ENCODE peak calls at places on chromosome 14, in seven cellular contexts. J, L, G, F, X, T and P are unnamed samples.

GRCh38 chr14:55536208-55536708 is 43.7 kb upstream of the KTN1 start:
- DNase-seq in J (no peak), L (no peak), G (no peak), F (no peak), X (no peak), T (peak), P (no peak)

GRCh38 chr14:101962503-101962874 is 1.9 kb upstream of the DYNC1H1 start:
- DNase-seq in J (peak), L (peak), G (peak), F (no peak), X (peak), T (no peak), P (no peak)

GRCh38 chr14:86672071-86672470 is 1142.1 kb downstream of the FLRT2 start:
- DNase-seq in J (no peak), L (no peak), G (no peak), F (no peak), X (no peak), T (no peak), P (no peak)

GRCh38 chr14:61950340-61950739 is 188.1 kb downstream of the SNAPC1 start:
- DNase-seq in J (peak), L (no peak), G (no peak), F (no peak), X (no peak), T (no peak), P (no peak)

GRCh38 chr14:100369019-100369418 is 45.9 kb downstream of the SLC25A47 start:
- DNase-seq in J (no peak), L (no peak), G (no peak), F (no peak), X (no peak), T (no peak), P (no peak)

GRCh38 chr14:67031920-67032774 is 157.1 kb upstream of the GARIN2 start:
- DNase-seq in J (no peak), L (no peak), G (no peak), F (no peak), X (no peak), T (no peak), P (no peak)

GRCh38 chr14:38090506-38090905 is 117.2 kb upstream of the SSTR1 start:
- DNase-seq in J (no peak), L (no peak), G (no peak), F (no peak), X (no peak), T (no peak), P (no peak)

GRCh38 chr14:34059925-34060746 is 109.3 kb upstream of the EGLN3 start:
- DNase-seq in J (peak), L (peak), G (peak), F (peak), X (peak), T (peak), P (peak)

GRCh38 chr14:53472306-53472705 is 319.2 kb upstream of the DDHD1 start:
- DNase-seq in J (no peak), L (no peak), G (no peak), F (no peak), X (no peak), T (no peak), P (no peak)

GRCh38 chr14:32252030-32252670 is 49.1 kb upstream of the RNU6-8 start:
- DNase-seq in J (peak), L (no peak), G (peak), F (peak), X (no peak), T (peak), P (peak)

GRCh38 chr14:67622675-67623074 is 3.0 kb downstream of the ARG2 start:
- DNase-seq in J (peak), L (no peak), G (peak), F (no peak), X (no peak), T (no peak), P (no peak)

GRCh38 chr14:92093320-92093719 is 13.1 kb downstream of the ATXN3 start:
- DNase-seq in J (no peak), L (no peak), G (no peak), F (no peak), X (no peak), T (no peak), P (no peak)

GRCh38 chr14:96574633-96575191 is 72.5 kb downstream of the PAPOLA start:
- DNase-seq in J (peak), L (no peak), G (peak), F (no peak), X (no peak), T (no peak), P (no peak)

GRCh38 chr14:26548431-26548830 is 49.4 kb downstream of the NOVA1 start:
- DNase-seq in J (no peak), L (no peak), G (no peak), F (no peak), X (no peak), T (no peak), P (no peak)

DNA sequence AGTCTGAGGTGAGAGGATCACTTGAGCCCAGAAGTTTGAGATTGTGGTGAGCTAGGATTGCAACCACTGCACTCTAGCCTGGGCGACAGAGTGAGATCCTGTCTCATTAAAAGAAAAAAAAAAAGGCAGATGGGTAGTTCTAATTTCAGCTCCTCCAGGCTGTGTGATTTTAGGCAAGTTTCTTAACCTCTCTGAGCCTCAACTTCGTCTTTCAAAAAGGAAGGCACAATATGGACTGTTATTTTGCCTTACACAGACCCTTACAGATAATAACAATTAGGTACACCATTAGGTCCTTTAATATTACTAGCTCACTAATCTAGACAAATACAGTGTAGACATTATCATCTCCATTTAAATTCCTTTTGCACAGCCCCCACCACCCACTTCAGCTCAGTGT is 4.8 kb upstream of the CCDC177 start:
- DNase-seq in J (no peak), L (no peak), G (no peak), F (no peak), X (no peak), T (no peak), P (no peak)
- TF ChIP-seq CTCF in J (no peak), L (no peak), G (no peak), F (no peak), X (no peak), T (no peak), P (no peak)

GRCh38 chr14:59895721-59896120 is 24.2 kb upstream of the LRRC9 start:
- DNase-seq in J (no peak), L (no peak), G (no peak), F (no peak), X (no peak), T (no peak), P (no peak)

GRCh38 chr14:59900536-59900935 is 19.4 kb upstream of the LRRC9 start:
- DNase-seq in J (no peak), L (no peak), G (no peak), F (no peak), X (no peak), T (no peak), P (no peak)

GRCh38 chr14:59897757-59898383 is 22.1 kb upstream of the LRRC9 start:
- DNase-seq in J (peak), L (no peak), G (peak), F (no peak), X (no peak), T (peak), P (no peak)
- TF ChIP-seq CTCF in J (peak), L (peak), G (peak), F (no peak), X (peak), T (peak), P (peak)

DNA sequence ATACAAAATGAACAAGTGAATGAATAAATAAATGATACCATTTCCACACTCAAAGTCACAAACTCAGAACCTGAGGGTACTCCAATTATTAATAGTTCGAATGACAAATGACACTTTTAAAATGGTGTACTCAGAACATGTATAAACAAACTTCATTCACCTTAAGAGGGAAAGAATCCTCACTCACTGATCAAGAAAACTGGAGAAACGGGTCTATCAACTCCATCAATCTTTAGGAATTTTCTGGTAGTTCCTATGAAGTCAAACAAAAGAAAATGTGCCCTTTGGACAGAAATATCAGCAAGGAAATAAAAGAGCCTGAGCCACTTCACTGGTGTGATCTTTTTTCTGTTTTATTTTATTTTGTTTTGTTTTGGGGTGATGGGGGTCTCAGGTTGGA is 5.2 kb upstream of the NRDE2 start:
- DNase-seq in J (no peak), L (no peak), G (no peak), F (no peak), X (no peak), T (no peak), P (no peak)
- TF ChIP-seq CTCF in J (no peak), L (no peak), G (no peak), F (no peak), X (no peak), T (no peak), P (no peak)

GRCh38 chr14:63544641-63545234 is 1.6 kb upstream of the PPP2R5E start:
- DNase-seq in J (no peak), L (no peak), G (peak), F (no peak), X (no peak), T (peak), P (no peak)
- TF ChIP-seq CTCF in J (peak), L (peak), G (peak), F (no peak), X (peak), T (peak), P (no peak)

GRCh38 chr14:104773505-104774452 is 20.8 kb downstream of the SIVA1 start:
- DNase-seq in J (peak), L (no peak), G (no peak), F (no peak), X (peak), T (no peak), P (no peak)
- TF ChIP-seq CTCF in J (peak), L (no peak), G (no peak), F (no peak), X (no peak), T (no peak), P (no peak)

DNA sequence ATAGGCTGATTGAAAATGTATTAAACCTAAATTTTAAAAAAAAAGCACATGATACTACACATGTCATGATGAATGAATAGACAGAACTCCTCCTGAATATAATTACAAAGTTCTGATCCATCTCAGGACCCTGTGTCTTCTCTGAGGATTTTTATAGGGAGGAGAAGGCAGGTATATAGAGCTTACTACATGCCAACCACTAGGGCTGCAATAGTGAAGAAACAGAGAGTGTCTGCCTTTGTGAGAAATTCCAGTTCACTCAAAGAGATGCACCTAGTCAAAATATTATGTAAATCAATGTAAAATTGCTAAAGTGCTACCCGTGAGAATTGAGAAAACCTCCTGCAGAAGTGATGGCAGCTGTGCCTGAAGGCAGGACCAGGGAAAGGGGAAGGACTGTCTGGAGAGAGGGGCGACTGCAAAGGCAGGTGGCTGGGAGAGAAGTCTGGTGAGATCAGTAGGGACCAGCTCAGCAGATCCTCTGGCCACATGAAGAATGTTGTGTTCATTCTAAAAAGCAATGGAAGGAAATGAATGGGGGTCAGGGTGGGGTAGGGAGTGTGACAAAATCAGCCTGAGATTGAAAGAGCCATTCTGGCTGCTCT is 15.1 kb downstream of the ABHD4 start:
- DNase-seq in J (no peak), L (no peak), G (no peak), F (no peak), X (no peak), T (no peak), P (no peak)
- TF ChIP-seq CTCF in J (no peak), L (no peak), G (peak), F (no peak), X (no peak), T (no peak), P (no peak)

GRCh38 chr14:73777420-73777819 is 63.2 kb upstream of the PNMA1 start:
- DNase-seq in J (no peak), L (no peak), G (no peak), F (no peak), X (no peak), T (peak), P (no peak)
- TF ChIP-seq CTCF in J (no peak), L (peak), G (no peak), F (no peak), X (no peak), T (peak), P (no peak)